ENCODE peak calls at places on chromosome 10, in seven cellular contexts. K is right atrium auricular region; N is CD4-positive, alpha-beta memory T cell; F is H1; W is body of pancreas; P is K562; V is MM.1S. R is an unnamed sample.

GRCh38 chr10:111598433-111599059 is 521.7 kb downstream of the ADRA2A start:
- DNase-seq in P (peak; percentile 22), W (peak; percentile 63), K (peak; percentile 67), F (peak; percentile 68), N (peak; percentile 31), V (peak; percentile 53), R (peak; percentile 17)

GRCh38 chr10:101939273-101939635 is 95.7 kb upstream of the KCNIP2 start:
- DNase-seq in P (no peak), K (no peak), W (no peak), V (no peak), N (no peak), F (no peak), R (no peak)

GRCh38 chr10:94146313-94146712 is 152.6 kb downstream of the PLCE1 start:
- DNase-seq in N (no peak), P (no peak), F (no peak), W (no peak), K (no peak), V (no peak), R (no peak)

GRCh38 chr10:121113385-121113696 is 262.2 kb downstream of the WDR11 start:
- DNase-seq in W (no peak), N (no peak), P (no peak), V (no peak), F (no peak), K (no peak), R (no peak)

GRCh38 chr10:125057158-125058001 is 103.0 kb downstream of the CTBP2 start:
- DNase-seq in W (no peak), P (peak; percentile 11), V (peak; percentile 28), N (no peak), K (peak; percentile 86), F (no peak), R (peak; percentile 83)

GRCh38 chr10:126561499-126562208 is 108.8 kb downstream of the C10orf90 start:
- DNase-seq in N (no peak), F (no peak), P (no peak), W (no peak), V (no peak), K (no peak), R (peak; percentile 76)

GRCh38 chr10:43231523-43232078 is 35.3 kb downstream of the RASGEF1A start:
- DNase-seq in F (peak; percentile 45), K (no peak), V (no peak), P (no peak), W (peak; percentile 7), N (peak; percentile 33), R (no peak)

GRCh38 chr10:132139526-132139925 is 47.2 kb upstream of the DPYSL4 start:
- DNase-seq in P (no peak), K (no peak), F (no peak), N (no peak), W (no peak), V (no peak), R (no peak)

GRCh38 chr10:92990615-92991014 is 70.0 kb upstream of the CYP26C1 start:
- DNase-seq in F (no peak), N (no peak), P (peak; percentile 8), K (no peak), W (no peak), V (no peak), R (no peak)

GRCh38 chr10:24681476-24682088 is 42.1 kb downstream of the ARHGAP21 start:
- DNase-seq in V (no peak), W (no peak), P (no peak), N (no peak), F (no peak), K (no peak), R (no peak)

GRCh38 chr10:89327803-89328441 is at the start of gene IFIT3:
- DNase-seq in K (peak; percentile 87), N (peak; percentile 37), V (no peak), F (no peak), W (peak; percentile 45), P (peak; percentile 23), R (no peak)

GRCh38 chr10:81838950-81839349 is 36.0 kb upstream of the NRG3 start:
- DNase-seq in N (no peak), P (no peak), K (no peak), V (peak; percentile 16), W (no peak), F (peak; percentile 55), R (no peak)

GRCh38 chr10:84179059-84179710 is 5.6 kb downstream of the GPR15LG start:
- DNase-seq in W (no peak), K (no peak), V (no peak), P (no peak), N (peak; percentile 18), F (no peak), R (no peak)

GRCh38 chr10:86139066-86139657 is 227.4 kb downstream of the GRID1 start:
- DNase-seq in N (no peak), F (peak; percentile 84), K (no peak), P (no peak), W (peak; percentile 63), V (no peak), R (peak; percentile 39)

GRCh38 chr10:121216721-121217181 is 365.6 kb downstream of the WDR11 start:
- DNase-seq in K (peak; percentile 70), V (no peak), P (no peak), W (no peak), F (no peak), N (no peak), R (peak; percentile 47)

GRCh38 chr10:15472431-15473400 is 101.6 kb upstream of the FAM171A1 start:
- DNase-seq in P (no peak), F (peak; percentile 49), W (no peak), V (no peak), K (no peak), N (no peak), R (no peak)

GRCh38 chr10:111338798-111339197 is 262.0 kb downstream of the ADRA2A start:
- DNase-seq in P (no peak), N (no peak), V (peak; percentile 96), F (no peak), W (no peak), K (no peak), R (no peak)

GRCh38 chr10:51860257-51860656 is 160.9 kb upstream of the CSTF2T start:
- DNase-seq in P (no peak), F (no peak), N (no peak), K (peak; percentile 78), W (no peak), V (peak; percentile 92), R (peak; percentile 60)

GRCh38 chr10:76071638-76072317 is 640.4 kb downstream of the LRMDA start:
- DNase-seq in F (no peak), W (no peak), P (no peak), N (no peak), V (no peak), K (no peak), R (no peak)

GRCh38 chr10:30151581-30152389 is 92.4 kb upstream of the JCAD start:
- DNase-seq in W (no peak), F (peak; percentile 48), K (peak; percentile 84), P (peak; percentile 63), V (no peak), N (no peak), R (no peak)

GRCh38 chr10:69364232-69364631 is 52.5 kb downstream of the TACR2 start:
- DNase-seq in N (no peak), P (no peak), W (no peak), F (no peak), V (no peak), K (no peak), R (no peak)

GRCh38 chr10:53699231-53699630 is 926.6 kb upstream of the MBL2 start:
- DNase-seq in N (no peak), V (no peak), P (no peak), F (no peak), K (no peak), W (no peak), R (no peak)

GRCh38 chr10:129534826-129535225 is 67.8 kb downstream of the MGMT start:
- DNase-seq in P (no peak), W (no peak), K (no peak), F (no peak), N (no peak), V (no peak), R (no peak)

GRCh38 chr10:71767420-71768035 is 5.8 kb downstream of the VSIR start:
- DNase-seq in V (no peak), F (no peak), N (no peak), K (peak; percentile 68), P (no peak), W (no peak), R (no peak)

GRCh38 chr10:107653832-107654287 is 489.4 kb upstream of the SORCS1 start:
- DNase-seq in K (no peak), W (peak; percentile 13), P (no peak), N (no peak), F (no peak), V (peak; percentile 37), R (no peak)

GRCh38 chr10:132919374-132920100 is 22.8 kb downstream of the CFAP46 start:
- DNase-seq in F (no peak), K (no peak), P (no peak), N (no peak), V (no peak), W (no peak), R (no peak)

GRCh38 chr10:8874972-8875371 is 820.5 kb downstream of the GATA3 start:
- DNase-seq in K (no peak), N (no peak), P (no peak), F (no peak), W (no peak), V (no peak), R (no peak)
- H3K27ac ChIP-seq in K (no peak overlapping the region), N (no peak overlapping the region), P (no peak overlapping the region), F (no peak overlapping the region), W (no peak overlapping the region), V (no peak overlapping the region), R (no peak overlapping the region)

GRCh38 chr10:923844-924523 is 7.5 kb downstream of the LARP4B start:
- DNase-seq in F (no peak), N (no peak), K (no peak), P (no peak), V (no peak), W (no peak), R (no peak)
- H3K27ac ChIP-seq in F (no peak overlapping the region), N (no peak overlapping the region), K (no peak overlapping the region), P (no peak overlapping the region), V (no peak overlapping the region), W (no peak overlapping the region), R (no peak overlapping the region)

DNA sequence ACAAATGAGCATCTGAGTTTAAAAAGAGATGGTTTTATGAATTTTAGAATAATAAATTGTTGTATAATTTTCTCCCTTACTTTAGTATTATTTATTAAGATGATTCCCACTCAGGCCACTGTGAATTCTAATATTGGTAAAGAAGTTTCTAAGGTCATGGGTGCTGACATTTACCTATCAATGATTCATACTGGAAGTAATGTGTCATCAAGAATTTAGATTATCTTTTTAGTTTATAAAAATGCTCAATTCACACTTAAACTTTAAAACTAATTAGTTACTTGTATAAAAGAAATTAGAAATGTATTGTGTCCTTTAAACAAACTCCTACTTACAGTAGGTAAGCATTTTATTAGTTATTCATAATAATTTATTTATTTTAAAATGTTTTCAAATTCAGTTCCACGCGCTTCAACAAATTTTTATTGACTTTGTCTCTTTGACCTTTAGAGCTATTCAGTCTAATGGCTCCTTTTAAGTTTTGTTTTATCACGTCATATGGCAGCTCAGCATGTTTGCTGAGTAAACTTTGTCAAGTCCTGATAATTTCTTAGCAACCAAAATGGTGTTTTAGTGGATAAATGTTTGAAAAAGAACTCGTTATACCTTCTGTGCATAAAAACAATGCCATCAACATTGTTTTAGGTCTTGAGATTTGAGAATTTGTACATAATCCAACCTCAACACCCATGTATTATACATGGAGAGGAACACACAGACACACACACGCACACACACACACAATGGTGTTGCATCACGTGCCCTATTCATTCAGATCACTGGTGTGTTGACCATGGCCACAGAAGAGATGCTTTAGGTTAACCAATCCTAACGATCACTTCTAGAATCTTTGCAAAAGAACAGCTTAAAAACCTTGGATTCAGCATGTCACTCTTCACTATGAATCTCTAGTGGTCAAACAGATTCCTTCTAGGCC is 15.1 kb upstream of the MRC1 start:
- DNase-seq in W (no peak), K (no peak), V (no peak), F (no peak), N (no peak), P (no peak), R (no peak)
- H3K27ac ChIP-seq in W (peak overlapping the region; percentile 49), K (no peak overlapping the region), V (no peak overlapping the region), F (no peak overlapping the region), N (no peak overlapping the region), P (no peak overlapping the region), R (no peak overlapping the region)

GRCh38 chr10:63355682-63356081 is 110.1 kb downstream of the JMJD1C start:
- DNase-seq in K (no peak), N (no peak), V (no peak), F (no peak), W (no peak), P (no peak), R (no peak)
- H3K27ac ChIP-seq in K (no peak overlapping the region), N (no peak overlapping the region), V (no peak overlapping the region), F (no peak overlapping the region), W (no peak overlapping the region), P (no peak overlapping the region), R (no peak overlapping the region)